ENCODE peak calls at places on chromosomes 2 and 18, in five cellular contexts. N is stomach, K is adrenal gland, W is heart left ventricle, S is Peyer's patch. I is an unnamed sample. For H3K4me1 and H3K27me3, the result is how much of the 10 kb centered on the place peaks cover.

GRCh38 chr2:235095569-235095968 is 143.8 kb downstream of the SH3BP4 start:
- DNase-seq in N (no peak), K (no peak), S (no peak), W (no peak), I (no peak)

GRCh38 chr2:111904726-111905476 is 6.5 kb downstream of the MERTK start:
- DNase-seq in S (no peak), N (no peak), K (peak), W (no peak), I (no peak)

GRCh38 chr2:59680863-59681262 is 872.6 kb downstream of the BCL11A start:
- DNase-seq in K (no peak), W (no peak), N (no peak), S (no peak), I (peak)

GRCh38 chr2:58110765-58111164 is 64.2 kb downstream of the VRK2 start:
- DNase-seq in K (no peak), W (no peak), S (no peak), N (no peak), I (no peak)

GRCh38 chr2:36318547-36318946 is 37.0 kb upstream of the CRIM1 start:
- DNase-seq in W (no peak), S (no peak), N (no peak), K (no peak), I (peak)

GRCh38 chr2:155223781-155224406 is 525.4 kb downstream of the KCNJ3 start:
- DNase-seq in N (no peak), W (no peak), K (no peak), S (no peak), I (no peak)

GRCh38 chr18:8601277-8602032 is 7.8 kb upstream of the RAB12 start:
- DNase-seq in S (no peak), W (no peak), N (no peak), K (no peak), I (no peak)

GRCh38 chr2:160294339-160294803 is 94.3 kb upstream of the ITGB6 start:
- DNase-seq in N (no peak), S (peak), K (peak), W (peak), I (peak)

GRCh38 chr2:221490506-221491060 is 81.5 kb downstream of the EPHA4 start:
- DNase-seq in W (no peak), K (no peak), N (no peak), S (no peak), I (no peak)

GRCh38 chr2:189954989-189955388 is 107.5 kb downstream of the MSTN start:
- DNase-seq in S (no peak), N (no peak), W (no peak), K (no peak), I (no peak)

DNA sequence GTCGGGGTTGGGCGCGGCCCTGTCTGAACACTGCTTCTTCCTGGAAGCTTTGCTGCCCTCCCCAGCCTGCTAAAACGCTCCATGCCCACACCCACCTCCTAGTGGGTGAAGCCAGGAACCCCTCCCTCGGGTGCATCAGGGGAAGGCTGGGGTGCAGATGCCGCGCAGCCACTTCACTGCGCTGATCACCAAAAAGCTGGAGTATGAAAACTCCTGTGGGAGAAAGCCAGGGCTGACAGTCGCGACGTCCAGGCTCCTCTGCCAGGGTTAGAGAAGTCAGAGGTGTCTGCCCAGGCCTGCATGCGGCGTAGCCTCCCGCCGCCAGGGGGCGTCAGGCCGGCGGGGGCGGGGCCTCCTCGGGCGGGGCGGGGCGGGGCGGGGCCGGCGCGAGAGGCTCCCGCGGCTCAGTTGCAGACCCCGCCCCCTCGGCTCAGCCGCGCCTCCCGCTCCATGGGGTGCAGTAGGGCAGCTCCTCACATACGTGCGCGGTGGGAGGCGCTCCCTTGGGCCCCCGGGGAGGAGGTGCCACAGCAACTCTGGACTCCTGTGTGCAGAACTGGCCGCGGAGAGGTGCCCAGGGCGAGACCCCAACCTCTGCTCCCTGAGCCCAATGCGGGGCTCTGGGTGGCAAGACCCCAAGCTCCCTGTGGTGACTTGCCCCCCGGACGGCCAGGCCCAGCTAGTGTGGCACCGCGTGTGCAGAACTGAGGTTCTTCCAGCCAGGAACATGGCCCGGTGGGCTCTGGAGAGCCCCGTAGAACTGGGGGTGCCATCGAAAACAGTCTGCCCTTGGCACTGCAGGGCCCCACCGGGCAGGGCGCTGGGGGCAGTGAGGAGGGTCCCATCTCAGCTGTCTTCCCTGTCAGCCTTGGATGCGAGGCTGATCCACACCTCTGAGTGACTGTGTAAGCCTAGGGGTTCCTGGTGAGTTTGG is 1.8 kb upstream of the RNPEPL1 start:
- DNase-seq in N (peak), W (peak), K (peak), S (peak), I (peak)
- TF ChIP-seq POLR2A in N (no peak), W (no peak), K (no peak), S (peak), I (no peak)

DNA sequence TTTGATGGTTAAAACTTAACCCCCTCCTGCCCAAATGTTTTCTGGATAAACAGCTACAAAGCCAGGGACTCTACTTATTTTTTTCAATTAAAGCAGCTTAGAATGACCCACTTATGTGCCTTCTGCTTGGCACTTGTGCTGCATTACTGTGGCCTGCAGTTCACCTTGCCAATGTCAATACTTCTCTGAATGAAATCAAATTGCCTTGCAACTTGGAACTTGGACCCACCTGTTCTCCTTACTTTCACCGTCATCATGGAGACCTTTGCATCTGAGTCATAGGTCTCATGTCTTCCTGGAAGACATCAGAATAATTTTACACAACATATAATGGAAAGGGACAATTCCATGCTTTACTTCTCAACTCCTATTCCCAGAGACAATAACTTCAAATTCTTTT is 92.1 kb upstream of the FHL2 start:
- DNase-seq in K (no peak), W (no peak), N (no peak), S (peak), I (no peak)
- H3K4me1 ChIP-seq in K (under half), W (under half), N (under half), S (under half), I (under half)

DNA sequence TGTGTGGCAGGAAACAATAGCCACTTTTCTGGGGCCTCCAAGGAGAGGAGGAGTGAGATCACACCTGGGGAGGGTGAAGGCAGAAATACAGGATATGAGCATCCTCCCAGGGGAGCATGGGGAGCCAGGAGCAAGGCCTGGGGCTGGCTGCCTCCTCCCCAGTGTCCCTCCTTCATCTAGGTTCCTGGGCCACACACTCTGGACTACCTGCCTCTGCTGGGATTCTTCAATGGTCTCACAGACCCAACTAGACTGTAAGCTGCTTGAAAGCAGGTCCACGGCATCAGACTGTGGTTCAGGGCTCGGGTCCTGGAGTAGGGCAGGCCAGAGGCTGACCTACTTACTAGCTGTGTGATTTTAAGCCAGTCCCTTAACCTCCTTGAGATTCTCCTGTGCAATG is 94.0 kb downstream of the MCFD2 start:
- DNase-seq in N (no peak), K (peak), S (peak), W (no peak), I (no peak)
- H3K27me3 ChIP-seq in N (under half), K (under half), S (under half), W (under half), I (under half)

DNA sequence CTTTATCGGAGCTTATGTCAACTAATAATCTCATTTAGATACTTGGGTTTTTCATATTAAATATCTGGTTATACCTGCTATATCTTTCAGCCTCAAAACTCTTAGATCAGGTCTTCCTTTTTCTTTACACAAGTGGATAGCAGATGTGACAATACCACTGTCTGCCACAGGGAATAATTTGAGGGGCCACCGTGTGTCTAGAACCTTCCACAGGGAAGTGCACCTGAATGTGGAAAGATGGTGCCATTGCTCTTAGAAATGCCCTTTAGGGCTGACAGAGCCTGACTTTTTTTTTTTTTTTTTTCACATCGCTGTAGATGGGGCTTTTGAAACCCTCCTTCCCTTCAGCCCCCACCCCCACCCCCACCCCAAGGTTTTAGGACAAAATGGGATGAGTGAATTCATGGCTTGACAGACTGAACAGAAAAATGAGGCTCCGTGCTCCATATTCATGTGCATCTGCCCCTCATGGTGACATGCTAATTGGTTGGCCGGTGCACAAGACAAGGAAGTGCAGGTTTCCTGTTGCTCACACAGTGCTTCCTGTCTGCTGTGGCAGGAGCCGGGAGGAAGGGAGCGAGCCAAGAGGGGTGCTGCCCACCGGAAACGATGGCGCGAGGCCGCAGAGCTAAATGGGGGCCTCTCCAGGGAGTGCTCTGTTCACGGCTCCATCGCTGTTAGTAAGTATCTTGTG is 246.0 kb downstream of the LDLRAD4 start:
- DNase-seq in N (peak), S (peak), W (peak), K (peak), I (peak)
- TF ChIP-seq POLR2A in N (no peak), S (no peak), W (no peak), K (no peak), I (no peak)

GRCh38 chr2:121649652-121650553 is 641 bp upstream of the CLASP1 start:
- DNase-seq in W (peak), N (peak), S (peak), K (peak), I (peak)
- H3K4me1 ChIP-seq in W (half or more), N (under half), S (under half), K (under half), I (under half)

GRCh38 chr2:95031726-95032116 is 6.2 kb downstream of the MAL start:
- DNase-seq in S (no peak), W (no peak), N (no peak), K (no peak), I (no peak)
- H3K27me3 ChIP-seq in S (under half), W (under half), N (under half), K (under half), I (under half)

GRCh38 chr18:75208055-75208835 is 694 bp downstream of the PTGR3 start:
- DNase-seq in K (peak), N (peak), W (peak), S (peak), I (peak)
- TF ChIP-seq POLR2A in K (no peak), N (no peak), W (no peak), S (no peak), I (peak)

DNA sequence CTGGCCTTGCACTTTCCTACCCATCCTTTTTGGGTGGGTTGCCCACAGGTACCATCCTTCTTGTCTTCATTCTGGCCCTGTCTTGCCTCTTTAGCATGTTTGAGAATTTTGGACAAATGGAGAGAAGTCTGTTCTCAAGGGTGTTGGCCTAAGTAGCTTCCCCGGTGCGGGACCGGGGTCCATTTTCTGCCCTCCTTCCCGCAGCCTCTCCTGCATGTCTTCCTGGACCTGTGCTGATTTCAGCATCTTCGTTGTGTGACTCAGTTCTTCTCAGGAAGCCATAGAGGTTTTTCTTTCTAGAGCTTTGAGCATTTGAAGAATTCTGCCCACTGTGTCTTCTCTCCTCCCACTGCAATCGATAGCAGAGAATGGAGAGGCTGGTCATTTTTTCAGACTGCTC is 172.7 kb downstream of the SH3RF3 start:
- DNase-seq in K (no peak), W (no peak), N (no peak), S (no peak), I (no peak)
- H3K4me1 ChIP-seq in K (under half), W (under half), N (under half), S (under half), I (under half)

GRCh38 chr18:50938912-50939311 is 28.9 kb upstream of the ELAC1 start:
- DNase-seq in N (no peak), S (no peak), W (no peak), K (no peak), I (no peak)
- H3K27me3 ChIP-seq in N (under half), S (under half), W (under half), K (under half), I (under half)

DNA sequence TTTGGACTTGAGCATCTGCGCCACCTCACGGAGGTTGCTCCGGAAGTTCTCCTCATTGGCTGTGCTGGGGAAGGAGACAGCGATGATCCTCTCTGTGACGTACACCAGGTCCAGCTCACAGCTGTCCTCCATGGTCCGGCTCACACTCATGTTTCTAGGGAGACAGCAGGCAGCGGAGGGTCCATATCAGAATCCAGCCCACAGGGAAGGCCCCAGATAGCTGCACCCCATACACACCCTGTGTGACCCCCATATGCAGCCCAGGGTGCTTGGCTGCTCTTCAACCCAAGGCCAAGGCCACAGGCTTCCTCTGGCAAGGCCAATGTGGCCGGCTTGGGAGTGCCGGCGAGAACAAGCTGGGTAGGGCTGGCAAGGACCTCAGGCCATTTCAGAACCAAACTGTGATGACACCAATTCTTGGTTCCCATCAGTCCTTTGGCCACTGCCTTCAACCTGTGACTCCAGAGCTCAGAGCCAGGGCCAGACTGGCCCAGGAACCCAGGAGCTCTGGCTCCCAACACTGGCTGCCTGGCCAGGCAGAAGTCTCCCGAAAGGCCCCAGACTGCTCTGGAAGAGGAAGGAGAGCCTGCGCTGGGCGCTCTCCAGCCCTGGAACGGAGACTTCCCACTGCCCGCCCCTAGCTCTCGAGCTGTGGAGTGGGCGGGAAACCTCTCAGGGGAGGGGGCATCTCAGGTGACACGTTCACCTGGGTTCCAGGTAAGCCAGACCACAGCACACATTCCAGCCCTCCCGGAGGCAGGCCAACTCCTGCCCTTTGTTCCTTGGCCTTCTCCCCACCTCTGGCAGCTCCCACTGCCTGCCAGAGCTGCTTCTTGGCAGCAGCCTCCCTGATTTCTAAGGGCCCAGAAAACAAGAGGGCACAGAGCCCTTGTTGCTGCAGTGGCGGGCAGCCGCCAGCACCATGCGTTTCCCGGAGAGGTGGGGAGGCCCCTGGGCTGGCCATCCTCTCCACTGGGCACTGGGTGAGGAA is 104.7 kb downstream of the TNS1 start:
- DNase-seq in N (peak), W (no peak), K (no peak), S (no peak), I (peak)
- TF ChIP-seq POLR2A in N (peak), W (no peak), K (no peak), S (no peak), I (peak)

I was measured in thyroid gland.